ENCODE peak calls at places on chromosome 21, in four cellular contexts. D, H, F and O are unnamed samples.
A peak's percentile ranks its signal among the peaks of the same experiment; 100 is the strongest.

GRCh38 chr21:44299085-44299457 is 782 bp upstream of the PFKL start:
- DNase-seq in F (no peak), H (no peak), D (no peak), O (no peak)

GRCh38 chr21:42032968-42033367 is 22.8 kb upstream of the ZBTB21 start:
- DNase-seq in D (no peak), F (no peak), H (no peak), O (no peak)

GRCh38 chr21:36291509-36291908 is 28.5 kb upstream of the MORC3 start:
- DNase-seq in F (no peak), H (no peak), D (no peak), O (no peak)

GRCh38 chr21:25927195-25927880 is 192.6 kb downstream of the GABPA start:
- DNase-seq in D (no peak), H (no peak), F (no peak), O (no peak)

GRCh38 chr21:27734146-27734545 is 767.3 kb upstream of the ADAMTS5 start:
- DNase-seq in D (peak; percentile 70), F (no peak), H (no peak), O (no peak)

GRCh38 chr21:28938726-28939125 is 54.0 kb downstream of the LTN1 start:
- DNase-seq in H (no peak), F (no peak), D (no peak), O (no peak)

GRCh38 chr21:41817228-41817627 is 50.4 kb upstream of the RIPK4 start:
- DNase-seq in D (peak; percentile 87), F (peak; percentile 82), H (peak; percentile 51), O (no peak)

GRCh38 chr21:42309753-42310213 is 5.4 kb downstream of the TFF3 start:
- DNase-seq in H (peak; percentile 67), D (peak; percentile 48), F (peak; percentile 95), O (no peak)

GRCh38 chr21:37983336-37984095 is 67.3 kb upstream of the KCNJ6 start:
- DNase-seq in H (no peak), F (no peak), D (no peak), O (no peak)

GRCh38 chr21:25934771-25935224 is 200.0 kb downstream of the GABPA start:
- DNase-seq in D (peak; percentile 82), H (no peak), F (no peak), O (peak; percentile 79)

GRCh38 chr21:41411449-41412089 is 14.5 kb upstream of the MX1 start:
- DNase-seq in F (peak; percentile 62), H (no peak), D (no peak), O (peak; percentile 56)

DNA sequence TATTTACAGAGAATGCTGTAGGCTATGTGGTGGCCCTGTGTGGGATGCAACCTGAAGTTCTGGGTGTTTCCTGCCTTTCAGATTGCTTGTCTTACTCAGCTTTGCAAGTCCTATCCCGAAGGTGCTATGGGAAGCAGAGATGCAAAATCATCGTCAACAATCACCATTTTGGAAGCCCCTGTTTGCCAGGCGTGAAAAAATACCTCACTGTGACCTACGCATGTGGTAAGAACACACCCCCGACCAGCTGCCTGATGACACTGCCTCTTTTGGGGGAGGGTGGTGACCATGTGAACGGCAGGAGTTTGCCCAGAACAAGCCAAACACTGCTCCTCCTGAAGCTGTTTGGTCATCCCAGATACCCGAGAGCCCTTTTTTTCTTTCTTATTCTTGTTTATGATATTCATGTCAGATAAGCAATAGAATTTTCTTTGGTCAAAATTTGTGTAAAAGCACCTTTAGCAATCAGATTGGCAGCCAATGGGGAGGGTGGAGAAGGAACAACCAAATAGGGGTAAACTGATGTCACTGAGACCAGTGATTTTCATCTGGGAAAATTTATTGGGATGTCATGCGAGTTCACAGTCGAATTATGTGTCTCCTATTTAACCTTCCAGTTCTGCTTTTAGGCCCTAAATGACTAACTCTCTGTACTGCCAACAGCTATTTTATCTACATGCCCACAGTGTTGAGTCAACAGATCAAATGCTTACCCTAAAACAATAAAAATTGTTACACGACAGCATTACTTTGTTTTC is 82.6 kb downstream of the EVA1C start:
- DNase-seq in D (peak; percentile 75), F (peak; percentile 64), H (no peak), O (no peak)
- H3K4me1 ChIP-seq in D (peaks cover 27% of the 10 kb centered on the region), F (peaks cover 8% of the 10 kb centered on the region), H (peaks cover 6% of the 10 kb centered on the region), O (peaks cover 52% of the 10 kb centered on the region)

DNA sequence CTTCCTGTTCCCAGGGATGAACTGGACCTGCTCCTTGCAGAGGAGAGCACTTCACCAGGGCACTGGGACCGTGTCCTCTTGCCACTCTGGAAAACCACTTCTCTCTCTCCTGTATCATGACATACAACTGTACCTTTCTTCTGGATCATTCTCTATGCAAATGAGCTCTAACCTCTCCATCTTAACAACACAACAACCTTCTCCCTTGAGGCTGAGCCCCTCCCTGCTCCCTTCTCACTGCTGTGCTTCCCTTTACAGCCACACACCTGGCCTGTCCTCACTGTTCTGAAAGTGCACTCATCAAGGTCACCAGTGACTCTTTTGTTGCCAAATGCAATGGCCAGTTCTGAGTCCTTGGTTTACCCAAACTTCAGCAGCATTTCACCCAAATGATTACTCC is 54.5 kb upstream of the MRPS6 start:
- DNase-seq in F (no peak), D (no peak), H (no peak), O (no peak)
- H3K4me1 ChIP-seq in F (peaks cover 6% of the 10 kb centered on the region), D (no peaks in the 10 kb centered on the region), H (no peaks in the 10 kb centered on the region), O (peaks cover 57% of the 10 kb centered on the region)

DNA sequence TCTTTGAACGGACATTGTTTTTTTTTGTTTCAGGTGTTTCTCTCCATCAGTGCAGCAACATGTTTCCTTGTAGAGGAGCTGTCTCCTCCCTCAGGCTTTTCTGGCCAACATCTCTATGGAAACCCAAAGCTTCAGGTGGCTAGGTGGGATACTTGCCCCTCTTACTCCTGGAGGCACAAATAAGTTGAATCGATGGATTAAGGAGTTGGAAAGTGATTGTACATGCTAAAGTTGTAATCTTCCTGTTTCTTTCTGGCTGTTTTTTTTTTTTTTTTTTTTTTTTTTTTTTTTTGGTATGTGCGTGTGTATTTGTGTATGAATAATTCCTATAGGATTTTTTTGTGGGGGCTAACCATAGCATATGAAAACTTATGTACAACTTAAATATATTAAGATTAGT is 10.6 kb downstream of the USP25 start:
- DNase-seq in F (no peak), D (no peak), H (no peak), O (no peak)
- H3K4me1 ChIP-seq in F (peaks cover 3% of the 10 kb centered on the region), D (peaks cover 30% of the 10 kb centered on the region), H (peaks cover 16% of the 10 kb centered on the region), O (peaks cover 59% of the 10 kb centered on the region)

DNA sequence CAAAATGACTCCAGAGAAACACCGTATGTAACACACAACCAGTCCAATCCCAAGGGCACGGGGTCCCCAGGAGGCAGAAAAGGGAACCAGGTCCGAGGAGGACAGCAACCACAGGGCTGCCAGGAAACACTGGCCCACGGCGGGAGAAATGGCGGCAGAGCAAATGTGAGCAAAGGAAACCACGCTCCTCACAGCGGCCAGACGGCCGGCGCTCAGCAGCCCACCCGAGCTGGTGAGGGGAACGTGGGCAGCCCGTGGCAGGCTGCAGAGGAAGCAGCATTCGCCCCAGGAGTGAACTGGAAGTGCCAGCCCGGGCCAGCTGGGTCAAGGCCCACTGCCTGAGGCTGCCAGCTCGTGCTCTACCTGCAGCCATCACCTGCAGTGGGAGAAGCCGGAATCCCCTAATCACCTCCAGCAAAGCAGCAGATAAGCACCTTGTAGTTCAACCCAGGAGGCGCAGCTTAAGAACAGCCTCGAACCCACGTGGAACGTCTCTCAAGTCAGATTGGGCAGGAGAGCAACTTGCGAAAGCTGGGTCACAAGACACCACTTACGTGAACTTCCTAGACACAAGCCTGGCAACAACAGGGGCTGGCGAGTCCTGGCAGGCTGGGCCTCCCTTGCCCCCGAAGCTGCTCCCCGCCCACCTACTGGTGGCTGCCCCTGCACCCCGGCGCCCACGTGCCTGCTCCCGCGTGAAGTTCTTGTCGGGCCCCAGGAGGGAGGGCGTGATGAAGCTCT is 6.7 kb downstream of the SLC19A1 start:
- DNase-seq in H (peak; percentile 21), D (no peak), F (peak; percentile 51), O (peak; percentile 41)
- H3K4me1 ChIP-seq in H (peaks cover 7% of the 10 kb centered on the region), D (peaks cover 20% of the 10 kb centered on the region), F (peaks cover 10% of the 10 kb centered on the region), O (no peaks in the 10 kb centered on the region)

GRCh38 chr21:34846601-34847112 is 177.9 kb downstream of the CLIC6 start:
- DNase-seq in F (peak; percentile 52), H (no peak), D (peak; percentile 86), O (no peak)
- H3K4me1 ChIP-seq in F (peaks cover 5% of the 10 kb centered on the region), H (peaks cover 2% of the 10 kb centered on the region), D (peaks cover 63% of the 10 kb centered on the region), O (peaks cover 24% of the 10 kb centered on the region)